ENCODE peak calls at places on chromosomes 5 and 9, in nine cellular contexts. L is A549, D is body of pancreas, X is endothelial cell of umbilical vein, M is Peyer's patch, F is IMR-90, N is HCT116, B is upper lobe of left lung, A is spleen. Q is an unnamed sample.

GRCh38 chr9:78574354-78575036 is 277.6 kb downstream of the PSAT1 start:
- DNase-seq in L (no peak), D (no peak), X (no peak), M (no peak), F (no peak), N (no peak), B (no peak), A (no peak), Q (no peak)

GRCh38 chr5:10157085-10157669 is 92.5 kb downstream of the ATPSCKMT start:
- DNase-seq in L (no peak), D (no peak), X (no peak), M (no peak), F (no peak), N (no peak), B (no peak), A (no peak), Q (no peak)

GRCh38 chr5:58094031-58094430 is 365.9 kb downstream of the PLK2 start:
- DNase-seq in L (peak), D (no peak), X (no peak), M (no peak), F (peak), N (no peak), B (no peak), A (no peak), Q (no peak)

GRCh38 chr5:29780401-29780800 is 1413.1 kb upstream of the CDH6 start:
- DNase-seq in L (peak), D (no peak), X (no peak), M (no peak), F (no peak), N (no peak), B (no peak), A (no peak), Q (no peak)

GRCh38 chr5:38866362-38867070 is 20.7 kb downstream of the OSMR start:
- DNase-seq in L (no peak), D (no peak), X (no peak), M (no peak), F (peak), N (no peak), B (no peak), A (no peak), Q (no peak)

GRCh38 chr5:67493676-67494075 is 297.1 kb upstream of the CD180 start:
- DNase-seq in L (no peak), D (no peak), X (peak), M (no peak), F (no peak), N (peak), B (peak), A (no peak), Q (no peak)

GRCh38 chr9:120443489-120443888 is 136.5 kb downstream of the CDK5RAP2 start:
- DNase-seq in L (no peak), D (no peak), X (no peak), M (no peak), F (peak), N (no peak), B (no peak), A (no peak), Q (no peak)

GRCh38 chr9:86854898-86855523 is 92.3 kb downstream of the GAS1 start:
- DNase-seq in L (no peak), D (peak), X (no peak), M (no peak), F (peak), N (no peak), B (no peak), A (no peak), Q (no peak)

GRCh38 chr9:135926402-135927194 is 19.3 kb upstream of the CAMSAP1 start:
- DNase-seq in L (peak), D (no peak), X (peak), M (no peak), F (peak), N (peak), B (peak), A (peak), Q (no peak)

GRCh38 chr9:25716220-25716872 is 38.1 kb upstream of the TUSC1 start:
- DNase-seq in L (peak), D (peak), X (peak), M (no peak), F (peak), N (no peak), B (peak), A (peak), Q (no peak)

GRCh38 chr9:114070188-114071103 is 7.7 kb downstream of the AMBP start:
- DNase-seq in L (no peak), D (no peak), X (no peak), M (no peak), F (no peak), N (no peak), B (no peak), A (peak), Q (no peak)

GRCh38 chr5:134905246-134905996 is 490 bp downstream of the PCBD2 start:
- DNase-seq in L (peak), D (no peak), X (peak), M (peak), F (peak), N (peak), B (peak), A (peak), Q (no peak)

GRCh38 chr5:148554621-148555020 is 99.7 kb downstream of the HTR4 start:
- DNase-seq in L (no peak), D (no peak), X (no peak), M (no peak), F (no peak), N (no peak), B (no peak), A (no peak), Q (no peak)

GRCh38 chr5:13591621-13592020 is 352.9 kb downstream of the DNAH5 start:
- DNase-seq in L (peak), D (no peak), X (peak), M (no peak), F (peak), N (no peak), B (no peak), A (no peak), Q (no peak)

GRCh38 chr5:13133951-13134350 is 810.5 kb downstream of the DNAH5 start:
- DNase-seq in L (no peak), D (no peak), X (no peak), M (no peak), F (no peak), N (no peak), B (no peak), A (no peak), Q (no peak)

GRCh38 chr5:158320178-158320674 is 461.3 kb upstream of the CLINT1 start:
- DNase-seq in L (no peak), D (no peak), X (no peak), M (no peak), F (no peak), N (no peak), B (no peak), A (no peak), Q (no peak)

GRCh38 chr9:72476617-72477375 is 44.6 kb upstream of the TMC1 start:
- DNase-seq in L (peak), D (no peak), X (peak), M (no peak), F (peak), N (peak), B (peak), A (no peak), Q (no peak)

GRCh38 chr5:120532835-120533234 is 68.7 kb downstream of the PRR16 start:
- DNase-seq in L (peak), D (no peak), X (no peak), M (no peak), F (no peak), N (peak), B (no peak), A (no peak), Q (no peak)

GRCh38 chr9:130351343-130351742 is 85.8 kb downstream of the HMCN2 start:
- DNase-seq in L (no peak), D (no peak), X (no peak), M (no peak), F (no peak), N (no peak), B (no peak), A (no peak), Q (no peak)

GRCh38 chr5:14946813-14947640 is 75.4 kb upstream of the ANKH start:
- DNase-seq in L (peak), D (peak), X (peak), M (no peak), F (no peak), N (peak), B (no peak), A (no peak), Q (no peak)

GRCh38 chr5:54514841-54515432 is 2.6 kb upstream of the SNX18 start:
- DNase-seq in L (no peak), D (no peak), X (no peak), M (no peak), F (peak), N (no peak), B (no peak), A (no peak), Q (no peak)

GRCh38 chr5:132419517-132420468 is 50.3 kb downstream of the SLC22A5 start:
- DNase-seq in L (peak), D (peak), X (peak), M (peak), F (peak), N (peak), B (peak), A (peak), Q (peak)

GRCh38 chr5:66898241-66899039 is 298.2 kb downstream of the CD180 start:
- DNase-seq in L (no peak), D (no peak), X (no peak), M (no peak), F (peak), N (no peak), B (no peak), A (no peak), Q (no peak)

GRCh38 chr9:130495067-130495466 is 50.3 kb downstream of the ASS1 start:
- DNase-seq in L (no peak), D (no peak), X (no peak), M (no peak), F (no peak), N (no peak), B (no peak), A (no peak), Q (no peak)

GRCh38 chr5:116626272-116626723 is 51.7 kb upstream of the SEMA6A start:
- DNase-seq in L (no peak), D (peak), X (peak), M (peak), F (peak), N (no peak), B (peak), A (no peak), Q (peak)

GRCh38 chr5:73392775-73393174 is 55.8 kb downstream of the FOXD1 start:
- DNase-seq in L (no peak), D (no peak), X (no peak), M (no peak), F (no peak), N (no peak), B (no peak), A (no peak), Q (no peak)

GRCh38 chr5:149166128-149166527 is 24.8 kb downstream of the ABLIM3 start:
- DNase-seq in L (no peak), D (no peak), X (no peak), M (no peak), F (peak), N (no peak), B (no peak), A (no peak), Q (peak)

GRCh38 chr9:136170291-136170901 is 34.5 kb downstream of the LHX3 start:
- DNase-seq in L (peak), D (peak), X (no peak), M (peak), F (no peak), N (no peak), B (no peak), A (peak), Q (no peak)

GRCh38 chr9:115013998-115014397 is 83.6 kb upstream of the TNFSF8 start:
- DNase-seq in L (peak), D (peak), X (peak), M (peak), F (peak), N (peak), B (peak), A (peak), Q (no peak)

GRCh38 chr9:114718801-114719221 is 36.8 kb upstream of the TEX48 start:
- DNase-seq in L (no peak), D (no peak), X (no peak), M (no peak), F (no peak), N (peak), B (peak), A (no peak), Q (no peak)

GRCh38 chr9:119368681-119369581 is at the start of gene BRINP1:
- DNase-seq in L (peak), D (peak), X (no peak), M (no peak), F (no peak), N (no peak), B (no peak), A (no peak), Q (no peak)

GRCh38 chr5:127353761-127354160 is 63.2 kb downstream of the MEGF10 start:
- DNase-seq in L (no peak), D (no peak), X (no peak), M (no peak), F (no peak), N (no peak), B (no peak), A (no peak), Q (no peak)

GRCh38 chr5:25975881-25976280 is 1062.5 kb downstream of the CDH9 start:
- DNase-seq in L (no peak), D (no peak), X (no peak), M (no peak), F (no peak), N (no peak), B (no peak), A (no peak), Q (no peak)

GRCh38 chr5:849651-850301 is 1.0 kb downstream of the ZDHHC11 start:
- DNase-seq in L (no peak), D (no peak), X (no peak), M (no peak), F (no peak), N (no peak), B (peak), A (peak), Q (no peak)

GRCh38 chr9:91533382-91533781 is 109.8 kb upstream of the NFIL3 start:
- DNase-seq in L (no peak), D (no peak), X (no peak), M (no peak), F (no peak), N (no peak), B (no peak), A (no peak), Q (no peak)

GRCh38 chr9:31588010-31588409 is 796.4 kb upstream of the ACO1 start:
- DNase-seq in L (no peak), D (no peak), X (no peak), M (no peak), F (no peak), N (no peak), B (peak), A (no peak), Q (no peak)

GRCh38 chr9:14231196-14231990 is 82.5 kb downstream of the NFIB start:
- DNase-seq in L (no peak), D (no peak), X (no peak), M (no peak), F (no peak), N (no peak), B (no peak), A (no peak), Q (no peak)

GRCh38 chr9:87787735-87788134 is 61.8 kb downstream of the CTSL start:
- DNase-seq in L (peak), D (no peak), X (no peak), M (no peak), F (no peak), N (no peak), B (no peak), A (no peak), Q (no peak)

GRCh38 chr9:68640421-68641089 is 64.5 kb upstream of the PIP5K1B start:
- DNase-seq in L (no peak), D (no peak), X (no peak), M (peak), F (no peak), N (no peak), B (no peak), A (no peak), Q (no peak)

GRCh38 chr9:17988489-17988888 is 409.6 kb downstream of the SH3GL2 start:
- DNase-seq in L (no peak), D (no peak), X (no peak), M (no peak), F (no peak), N (no peak), B (no peak), A (no peak), Q (no peak)

GRCh38 chr9:17993009-17993408 is 414.1 kb downstream of the SH3GL2 start:
- DNase-seq in L (no peak), D (no peak), X (no peak), M (no peak), F (no peak), N (no peak), B (no peak), A (no peak), Q (no peak)

GRCh38 chr9:17986595-17986994 is 407.7 kb downstream of the SH3GL2 start:
- DNase-seq in L (no peak), D (no peak), X (no peak), M (no peak), F (no peak), N (no peak), B (no peak), A (no peak), Q (no peak)

DNA sequence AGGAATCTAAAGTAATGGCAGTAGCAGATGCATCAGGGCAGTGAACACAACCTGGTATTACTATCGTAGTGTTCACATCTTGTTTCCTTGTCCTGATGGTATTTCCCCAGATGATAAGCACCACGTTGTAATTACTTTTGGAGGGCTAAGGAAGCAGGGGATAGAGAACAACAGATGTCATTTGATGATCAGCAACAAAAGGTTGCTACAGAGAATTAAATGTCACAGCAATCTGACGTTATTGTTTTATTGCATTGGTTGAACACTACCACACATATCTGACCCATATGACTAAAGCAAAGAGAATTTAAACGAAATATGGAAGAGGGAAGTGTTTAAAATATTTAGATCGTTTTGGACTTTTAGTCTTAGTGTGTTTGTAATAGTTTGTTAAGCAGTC is 408.3 kb downstream of the SH3GL2 start:
- DNase-seq in L (no peak), D (no peak), X (no peak), M (no peak), F (no peak), N (no peak), B (no peak), A (no peak), Q (no peak)
- H3K4me3 ChIP-seq in L (no peak), D (no peak), X (no peak), M (no peak), F (no peak), N (no peak), B (no peak), A (no peak), Q (no peak)

DNA sequence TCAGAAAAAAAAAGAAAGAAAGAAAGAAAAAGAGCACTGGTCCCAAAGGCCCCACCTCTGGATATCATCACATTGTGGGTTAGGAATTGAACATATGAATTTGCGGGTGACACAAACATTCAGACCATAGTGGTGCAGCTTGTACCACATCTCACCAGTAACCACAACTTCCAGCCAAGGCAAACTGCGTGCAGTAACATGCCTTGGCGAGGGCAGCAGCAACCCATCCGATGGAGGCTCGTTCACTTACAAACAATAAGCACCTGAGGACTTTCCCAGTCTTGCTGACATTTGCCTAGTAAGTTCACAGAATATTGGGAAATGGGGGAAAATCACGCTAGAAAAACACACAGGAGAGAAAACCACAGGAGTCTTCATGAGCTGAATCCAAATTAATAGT is 508.1 kb downstream of the ZNF608 start:
- DNase-seq in L (no peak), D (no peak), X (no peak), M (no peak), F (no peak), N (no peak), B (no peak), A (no peak), Q (no peak)
- TF ChIP-seq POLR2A in L (no peak), D (no peak), X (no peak), M (no peak), F (no peak), N (no peak), B (no peak), A (no peak), Q (no peak)

GRCh38 chr5:6732634-6733410 is 19.6 kb downstream of the TENT4A start:
- DNase-seq in L (no peak), D (no peak), X (peak), M (no peak), F (peak), N (no peak), B (peak), A (peak), Q (no peak)

GRCh38 chr5:6731465-6732237 is 18.4 kb downstream of the TENT4A start:
- DNase-seq in L (no peak), D (no peak), X (peak), M (no peak), F (peak), N (no peak), B (no peak), A (peak), Q (no peak)

GRCh38 chr5:6734781-6735180 is 21.5 kb downstream of the TENT4A start:
- DNase-seq in L (no peak), D (no peak), X (no peak), M (no peak), F (no peak), N (no peak), B (no peak), A (peak), Q (no peak)

GRCh38 chr5:6734243-6734695 is 21.0 kb downstream of the TENT4A start:
- DNase-seq in L (no peak), D (no peak), X (no peak), M (no peak), F (peak), N (no peak), B (no peak), A (peak), Q (no peak)

GRCh38 chr5:6733411-6734242 is 20.4 kb downstream of the TENT4A start:
- DNase-seq in L (no peak), D (no peak), X (peak), M (no peak), F (peak), N (no peak), B (no peak), A (peak), Q (no peak)
- H3K4me3 ChIP-seq in L (no peak), D (no peak), X (no peak), M (no peak), F (no peak), N (no peak), B (no peak), A (no peak), Q (no peak)

GRCh38 chr5:77454123-77454522 is 38.0 kb downstream of the WDR41 start:
- DNase-seq in L (no peak), D (no peak), X (no peak), M (no peak), F (no peak), N (no peak), B (no peak), A (no peak), Q (no peak)
- TF ChIP-seq POLR2A in L (no peak), D (no peak), X (no peak), M (no peak), F (no peak), N (no peak), B (no peak), A (no peak), Q (no peak)

GRCh38 chr5:142313275-142313674 is 11.5 kb downstream of the SPRY4 start:
- DNase-seq in L (no peak), D (no peak), X (no peak), M (no peak), F (no peak), N (no peak), B (no peak), A (no peak), Q (no peak)
- H3K4me3 ChIP-seq in L (no peak), D (no peak), X (no peak), M (no peak), F (no peak), N (no peak), B (no peak), A (no peak), Q (no peak)

DNA sequence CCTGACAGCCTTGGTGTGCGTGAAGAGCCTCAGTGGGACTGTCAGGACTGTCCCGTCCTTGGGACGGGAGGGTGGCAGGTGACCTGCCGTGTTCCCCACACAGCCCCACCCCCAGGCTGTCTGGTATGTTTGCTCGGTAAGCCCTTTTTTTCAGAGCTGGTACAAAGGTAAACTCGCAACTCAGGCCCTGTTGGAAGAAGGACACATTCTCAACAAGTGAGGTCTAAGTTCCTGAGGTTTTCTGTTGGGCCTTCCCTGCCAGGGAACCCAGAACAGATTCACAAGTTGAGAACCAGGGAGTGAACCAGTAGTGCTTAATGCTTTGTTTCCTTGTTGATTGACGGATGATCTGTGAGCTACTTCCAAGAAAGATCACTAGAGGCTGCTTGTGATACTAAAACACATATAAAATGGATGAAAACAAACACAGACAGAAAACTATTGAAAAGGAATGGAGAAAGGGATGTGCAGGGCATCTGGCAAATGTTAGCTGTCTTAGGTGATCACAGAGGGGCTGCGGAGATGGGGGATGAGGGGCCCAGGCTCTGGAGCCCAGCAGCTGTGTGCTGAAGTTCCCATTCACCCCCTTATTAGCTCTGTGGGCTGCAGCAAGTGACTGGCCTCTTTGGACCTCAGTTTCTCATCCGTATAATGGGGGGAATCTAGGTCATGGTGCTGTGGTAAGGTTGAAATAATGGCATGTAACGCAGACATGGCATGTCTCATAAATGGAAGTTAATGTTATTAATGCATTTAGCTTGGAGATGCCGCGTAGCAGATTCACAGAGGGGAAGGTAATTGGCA is 2.7 kb downstream of the NDST1 start:
- DNase-seq in L (no peak), D (peak), X (no peak), M (no peak), F (no peak), N (no peak), B (peak), A (no peak), Q (no peak)
- TF ChIP-seq POLR2A in L (no peak), D (no peak), X (no peak), M (peak), F (no peak), N (no peak), B (no peak), A (no peak), Q (no peak)